ENCODE peak calls at places on chromosome 12, in eight cellular contexts. S is Calu3, Q is AG04450, J is GM23338, V is fibroblast of lung, P is mesothelial cell of epicardium, C is testis, D is chondrocyte. G is an unnamed sample.

GRCh38 chr12:109953656-109954055 is 42.5 kb downstream of the GIT2 start:
- DNase-seq in C (no peak), P (no peak), D (no peak), V (no peak), S (no peak), J (no peak), Q (no peak), G (no peak)

GRCh38 chr12:132285311-132285741 is 44.1 kb downstream of the GALNT9 start:
- DNase-seq in P (no peak), C (no peak), S (no peak), D (peak), Q (no peak), V (no peak), J (no peak), G (no peak)

GRCh38 chr12:108980831-108981618 is 39.8 kb downstream of the SVOP start:
- DNase-seq in C (no peak), D (no peak), Q (no peak), V (no peak), P (no peak), S (no peak), J (peak), G (no peak)

GRCh38 chr12:130051900-130052299 is 110.4 kb upstream of the FZD10 start:
- DNase-seq in V (no peak), Q (no peak), C (no peak), P (no peak), D (no peak), S (no peak), J (no peak), G (no peak)

GRCh38 chr12:111773801-111774551 is 7.2 kb downstream of the ALDH2 start:
- DNase-seq in V (peak), D (no peak), P (peak), J (no peak), Q (peak), C (peak), S (peak), G (peak)

GRCh38 chr12:132364348-132364902 is 35.0 kb upstream of the GALNT9 start:
- DNase-seq in P (no peak), V (no peak), S (no peak), D (peak), C (no peak), Q (no peak), J (no peak), G (no peak)

GRCh38 chr12:92021665-92022033 is 124.0 kb downstream of the BTG1 start:
- DNase-seq in V (no peak), Q (no peak), J (peak), S (no peak), P (no peak), C (no peak), D (no peak), G (no peak)

GRCh38 chr12:48601013-48601756 is 31.3 kb upstream of the LALBA start:
- DNase-seq in S (no peak), C (no peak), V (peak), Q (no peak), J (peak), D (no peak), P (no peak), G (no peak)

GRCh38 chr12:56629459-56630179 is 507 bp downstream of the BAZ2A start:
- DNase-seq in J (peak), P (peak), S (peak), D (no peak), V (no peak), Q (no peak), C (peak), G (no peak)

GRCh38 chr12:30967026-30967425 is 40.5 kb downstream of the TSPAN11 start:
- DNase-seq in V (no peak), S (no peak), Q (no peak), J (no peak), D (peak), P (no peak), C (no peak), G (no peak)
- TF ChIP-seq CTCF in V (no peak), S (no peak), Q (no peak), J (no peak), D (no peak), P (no peak), C (no peak), G (no peak)

DNA sequence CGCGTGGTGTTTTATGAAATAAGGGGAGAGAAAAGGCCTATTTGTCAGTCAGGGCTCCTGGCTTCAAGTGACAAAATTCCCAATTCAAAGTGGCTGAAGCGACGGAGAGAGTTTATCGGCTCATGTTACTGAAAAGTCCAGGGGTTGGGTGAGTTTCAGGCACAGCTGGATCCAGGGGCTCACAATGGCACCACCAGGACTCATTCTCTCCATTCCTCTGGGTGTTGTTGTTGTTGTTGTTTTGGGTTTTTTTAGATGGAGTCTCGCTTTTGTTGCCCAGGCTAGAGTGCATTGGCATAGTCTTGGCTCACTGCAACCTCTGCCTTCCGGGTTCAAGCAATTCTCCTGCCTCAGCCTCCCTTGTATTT is 119.4 kb downstream of the SCARB1 start:
- DNase-seq in D (no peak), C (no peak), S (no peak), V (no peak), P (no peak), Q (no peak), J (no peak), G (no peak)
- TF ChIP-seq CTCF in D (no peak), C (no peak), S (no peak), V (no peak), P (no peak), Q (no peak), J (no peak), G (no peak)

DNA sequence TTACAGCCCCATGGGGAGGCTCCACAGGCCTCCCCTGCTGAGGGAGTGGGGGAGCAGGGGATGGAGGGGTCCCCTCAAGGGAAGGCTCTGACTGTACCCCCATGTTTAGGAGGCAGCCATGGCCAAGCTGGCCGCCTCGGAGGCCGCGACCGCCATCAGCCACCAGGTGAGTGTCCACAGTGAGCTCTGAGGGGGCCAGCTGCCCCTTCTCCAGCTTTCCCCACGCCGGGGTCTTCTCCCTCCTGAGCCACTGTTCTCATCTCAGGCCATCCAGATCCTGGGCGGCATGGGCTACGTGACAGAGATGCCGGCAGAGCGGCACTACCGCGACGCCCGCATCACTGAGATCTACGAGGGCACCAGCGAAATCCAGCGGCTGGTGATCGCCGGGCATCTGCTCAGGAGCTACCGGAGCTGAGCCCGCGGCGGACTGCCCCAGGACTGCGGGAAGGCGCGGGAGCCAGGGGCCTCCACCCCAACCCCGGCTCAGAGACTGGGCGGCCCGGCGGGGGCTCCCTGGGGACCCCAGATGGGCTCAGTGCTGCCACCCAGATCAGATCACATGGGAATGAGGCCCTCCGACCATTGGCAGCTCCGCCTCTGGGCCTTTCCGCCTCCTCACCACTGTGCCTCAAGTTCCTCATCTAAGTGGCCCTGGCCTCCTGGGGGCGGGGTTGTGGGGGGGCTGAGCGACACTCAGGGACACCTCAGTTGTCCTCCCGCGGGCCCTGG is 13.6 kb downstream of the ACADS start:
- DNase-seq in P (no peak), S (no peak), C (no peak), J (no peak), D (peak), Q (no peak), V (no peak), G (no peak)
- TF ChIP-seq CTCF in P (no peak), S (no peak), C (no peak), J (no peak), D (no peak), Q (no peak), V (no peak), G (no peak)

GRCh38 chr12:124368421-124369032 is 73.6 kb downstream of the RFLNA start:
- DNase-seq in P (no peak), C (no peak), S (no peak), V (no peak), J (no peak), D (no peak), Q (no peak), G (no peak)
- TF ChIP-seq CTCF in P (no peak), C (no peak), S (no peak), V (no peak), J (peak), D (no peak), Q (peak), G (peak)

DNA sequence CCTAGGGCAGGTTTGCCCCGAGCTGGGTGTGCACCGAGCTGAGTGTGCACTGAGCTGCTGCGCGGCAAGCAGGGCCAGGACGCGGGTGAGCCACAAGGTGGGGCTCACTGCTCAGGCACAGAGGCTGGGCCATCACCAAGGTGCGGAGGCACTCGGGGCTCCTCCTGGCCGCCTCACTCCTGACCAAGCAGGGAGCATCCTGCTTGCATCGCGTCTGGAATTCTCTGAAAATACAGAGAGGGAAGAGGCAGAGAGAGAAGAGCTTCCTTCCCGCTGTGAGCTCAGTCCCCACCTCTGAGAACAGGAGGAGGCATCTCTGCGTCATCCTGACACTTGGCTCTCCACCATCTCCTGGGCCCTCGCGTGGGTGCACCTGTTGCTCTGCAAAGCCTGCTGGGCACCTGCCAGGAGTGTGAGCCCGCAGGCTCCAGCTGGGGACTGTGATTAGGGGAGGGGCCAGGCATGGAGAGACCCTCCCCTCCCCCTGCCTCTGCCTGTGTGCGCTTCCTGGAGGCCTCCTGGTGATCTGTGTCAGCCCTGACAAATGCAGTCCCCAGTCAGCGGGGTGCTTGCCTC is 116.3 kb downstream of the GLT1D1 start:
- DNase-seq in J (peak), C (peak), P (peak), D (peak), S (peak), V (no peak), Q (no peak), G (no peak)
- TF ChIP-seq CTCF in J (peak), C (no peak), P (no peak), D (peak), S (peak), V (no peak), Q (no peak), G (no peak)

GRCh38 chr12:16421806-16422205 is 74.4 kb downstream of the MGST1 start:
- DNase-seq in J (no peak), V (peak), D (no peak), P (no peak), S (no peak), Q (no peak), C (no peak), G (no peak)

GRCh38 chr12:16417058-16417457 is 69.6 kb downstream of the MGST1 start:
- DNase-seq in V (no peak), D (no peak), J (peak), S (no peak), C (no peak), Q (no peak), P (no peak), G (no peak)
- TF ChIP-seq CTCF in V (no peak), D (no peak), J (peak), S (no peak), C (no peak), Q (no peak), P (no peak), G (no peak)

GRCh38 chr12:12915654-12916053 is 24.3 kb downstream of the GPRC5A start:
- DNase-seq in V (no peak), P (no peak), D (no peak), J (peak), S (no peak), Q (no peak), C (no peak), G (no peak)
- TF ChIP-seq CTCF in V (no peak), P (no peak), D (no peak), J (no peak), S (no peak), Q (no peak), C (no peak), G (no peak)

G was measured in AG09319.